ENCODE peak calls at places on chromosomes 12 and 14, in five cellular contexts. N, J, U, B and L are unnamed samples.

GRCh38 chr14:55136868-55137785 is 8.1 kb downstream of the LGALS3 start:
- DNase-seq in B (no peak), U (peak; percentile 95), N (peak; percentile 20), J (peak; percentile 93), L (peak; percentile 88)

GRCh38 chr12:55698965-55699364 is 8.7 kb downstream of the ITGA7 start:
- DNase-seq in J (peak; percentile 39), B (no peak), N (no peak), U (no peak), L (no peak)

GRCh38 chr12:90974286-90974685 is 19.3 kb upstream of the CCER1 start:
- DNase-seq in B (peak; percentile 70), N (no peak), J (no peak), U (no peak), L (no peak)

GRCh38 chr12:9149372-9149771 is 33.7 kb upstream of the A2M start:
- DNase-seq in U (no peak), J (no peak), N (no peak), B (no peak), L (no peak)

GRCh38 chr12:104219908-104220404 is 4.4 kb downstream of the TXNRD1 start:
- DNase-seq in J (peak; percentile 51), B (peak; percentile 100), N (no peak), U (no peak), L (peak; percentile 5)

GRCh38 chr12:22684526-22685118 is 59.7 kb downstream of the ETNK1 start:
- DNase-seq in N (no peak), B (peak; percentile 54), J (no peak), U (no peak), L (no peak)

GRCh38 chr12:119645535-119646059 is 22.3 kb upstream of the PRKAB1 start:
- DNase-seq in B (no peak), U (no peak), N (no peak), J (no peak), L (no peak)

GRCh38 chr12:109900752-109901580 is 892 bp downstream of the TCHP start:
- DNase-seq in U (no peak), J (no peak), N (no peak), B (peak; percentile 17), L (no peak)

GRCh38 chr14:92472860-92473259 is 40.7 kb upstream of the RIN3 start:
- DNase-seq in B (no peak), U (peak; percentile 5), J (no peak), N (no peak), L (no peak)

GRCh38 chr12:56629459-56630179 is 507 bp downstream of the BAZ2A start:
- DNase-seq in J (peak; percentile 64), N (no peak), B (peak; percentile 18), U (peak; percentile 42), L (no peak)

GRCh38 chr12:69225251-69225910 is 14.0 kb upstream of the CPSF6 start:
- DNase-seq in J (no peak), B (no peak), U (no peak), N (no peak), L (no peak)

GRCh38 chr12:116277393-116278258 is at the start of gene MED13L:
- DNase-seq in U (peak; percentile 87), N (peak; percentile 46), J (peak; percentile 95), B (peak; percentile 94), L (peak; percentile 84)

GRCh38 chr14:74259513-74259912 is 20.3 kb downstream of the VSX2 start:
- DNase-seq in N (no peak), B (no peak), U (no peak), J (no peak), L (no peak)

GRCh38 chr12:48999371-49000131 is at the start of gene DDN:
- DNase-seq in B (peak; percentile 62), J (peak; percentile 73), U (no peak), N (no peak), L (no peak)

GRCh38 chr14:44803239-44803905 is 158.4 kb downstream of the KLHL28 start:
- DNase-seq in N (no peak), J (no peak), B (peak; percentile 77), U (no peak), L (no peak)

GRCh38 chr12:127655691-127656090 is 611.3 kb upstream of the TMEM132C start:
- DNase-seq in U (no peak), B (peak; percentile 52), N (no peak), J (no peak), L (no peak)

GRCh38 chr12:52221912-52222457 is 11.1 kb upstream of the KRT7 start:
- DNase-seq in B (peak; percentile 82), U (no peak), J (peak; percentile 84), N (no peak), L (peak; percentile 82)

GRCh38 chr12:12480074-12480473 is 82.6 kb downstream of the DUSP16 start:
- DNase-seq in J (no peak), N (no peak), U (no peak), B (no peak), L (no peak)

GRCh38 chr12:114673169-114673833 is 10.7 kb downstream of the TBX3 start:
- DNase-seq in B (peak; percentile 89), N (no peak), U (no peak), J (no peak), L (peak; percentile 68)

GRCh38 chr12:114671664-114672476 is 12.1 kb downstream of the TBX3 start:
- DNase-seq in N (no peak), U (no peak), B (peak; percentile 66), J (no peak), L (peak; percentile 64)

GRCh38 chr12:114674201-114675047 is 9.6 kb downstream of the TBX3 start:
- DNase-seq in B (peak; percentile 44), N (no peak), U (no peak), J (no peak), L (no peak)

GRCh38 chr12:114671321-114671663 is 12.7 kb downstream of the TBX3 start:
- DNase-seq in U (no peak), J (no peak), B (peak; percentile 27), N (no peak), L (no peak)

GRCh38 chr12:114672817-114673168 is 11.2 kb downstream of the TBX3 start:
- DNase-seq in N (no peak), U (no peak), J (no peak), B (peak; percentile 83), L (no peak)
- H3K4me3 ChIP-seq in N (peak overlapping the region; percentile 9), U (no peak overlapping the region), J (no peak overlapping the region), B (peak overlapping the region; percentile 94), L (peak overlapping the region; percentile 36)

DNA sequence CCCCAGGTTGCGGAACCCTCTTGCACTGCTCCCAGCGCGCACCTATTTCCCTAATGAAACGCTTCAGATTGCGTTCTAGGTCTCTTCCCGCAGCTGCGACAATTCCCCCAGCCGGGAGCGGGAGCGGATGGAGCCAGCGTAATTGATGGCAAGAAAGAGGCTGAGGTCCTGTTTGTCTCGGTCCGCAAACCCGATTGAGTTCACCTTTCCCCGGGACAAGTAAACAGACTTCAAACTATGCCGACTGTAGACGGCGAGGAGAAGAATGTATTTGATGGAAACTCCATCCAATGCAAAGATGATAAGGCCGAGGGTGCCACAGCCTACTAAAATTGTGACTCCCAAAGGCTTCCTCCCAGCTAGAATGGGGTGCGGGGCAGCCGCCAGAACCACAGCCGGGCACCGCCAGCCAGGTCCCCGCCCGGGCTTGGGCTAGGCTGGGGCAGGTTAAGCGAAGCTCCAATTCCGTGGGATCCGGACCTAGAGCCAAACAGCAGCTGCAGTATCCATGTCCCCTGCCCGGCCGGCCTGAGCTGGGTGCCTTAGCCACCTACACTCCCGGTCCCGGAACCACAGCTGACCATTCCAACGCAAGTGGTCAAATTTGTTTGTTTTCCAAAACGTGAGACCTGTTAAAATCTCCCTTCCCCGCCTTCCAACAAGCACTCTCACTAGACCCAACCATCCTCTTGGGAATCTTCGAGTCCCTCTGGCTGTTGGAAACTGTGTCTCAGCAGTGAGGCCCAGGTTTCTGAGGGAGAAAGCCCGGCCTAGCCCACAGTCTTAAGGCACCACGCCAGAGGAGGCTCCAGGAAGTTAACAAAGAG is 5.5 kb downstream of the NKX2-1 start:
- DNase-seq in B (no peak), U (no peak), J (no peak), N (no peak), L (peak; percentile 81)
- H3K27me3 ChIP-seq in B (peaks cover 61% of the 10 kb centered on the region), U (peaks cover 98% of the 10 kb centered on the region), J (peaks cover 9% of the 10 kb centered on the region), N (peaks cover 21% of the 10 kb centered on the region), L (no peaks in the 10 kb centered on the region)

GRCh38 chr14:63046339-63047268 is 1.3 kb upstream of the KCNH5 start:
- DNase-seq in B (no peak), N (no peak), J (no peak), U (no peak), L (no peak)
- H3K4me3 ChIP-seq in B (peak overlapping the region; percentile 53), N (no peak overlapping the region), J (no peak overlapping the region), U (no peak overlapping the region), L (no peak overlapping the region)

GRCh38 chr12:11431486-11431885 is 36.1 kb upstream of the PRB2 start:
- DNase-seq in N (no peak), J (no peak), U (no peak), B (no peak), L (no peak)
- H3K27me3 ChIP-seq in N (no peaks in the 10 kb centered on the region), J (no peaks in the 10 kb centered on the region), U (no peaks in the 10 kb centered on the region), B (no peaks in the 10 kb centered on the region), L (no peaks in the 10 kb centered on the region)